ENCODE peak calls at places on chromosomes 1 and 21, in nine cellular contexts. E is stomach, C is HepG2, V is transverse colon, Q is K562, J is sigmoid colon, H is suprapubic skin, G is H1, Y is upper lobe of left lung. R is an unnamed sample.

GRCh38 chr1:22041505-22041904 is 11.0 kb upstream of the CDC42 start:
- DNase-seq in E (no peak), C (no peak), V (no peak), Q (no peak), J (no peak), H (no peak), G (no peak), Y (no peak), R (no peak)

GRCh38 chr21:15801352-15801863 is 71.6 kb downstream of the USP25 start:
- DNase-seq in E (no peak), C (no peak), V (no peak), Q (no peak), J (no peak), H (no peak), G (no peak), Y (no peak), R (no peak)

GRCh38 chr21:43585924-43586411 is 73.3 kb downstream of the HSF2BP start:
- DNase-seq in E (peak; percentile 79), C (peak; percentile 99), V (no peak), Q (no peak), J (peak; percentile 84), H (no peak), G (no peak), Y (peak; percentile 82), R (peak; percentile 94)

GRCh38 chr1:66693856-66694255 is 58.4 kb upstream of the DYNLT5 start:
- DNase-seq in E (no peak), C (no peak), V (no peak), Q (no peak), J (no peak), H (no peak), G (no peak), Y (no peak), R (no peak)

GRCh38 chr1:45299981-45300668 is 26.6 kb upstream of the HPDL start:
- DNase-seq in E (peak; percentile 43), C (peak; percentile 80), V (peak; percentile 31), Q (peak; percentile 85), J (peak; percentile 73), H (no peak), G (peak; percentile 46), Y (peak; percentile 43), R (no peak)

GRCh38 chr1:2273401-2274090 is 45.4 kb downstream of the SKI start:
- DNase-seq in E (no peak), C (no peak), V (no peak), Q (no peak), J (no peak), H (no peak), G (no peak), Y (no peak), R (no peak)

GRCh38 chr1:160416369-160416768 is 16.0 kb downstream of the VANGL2 start:
- DNase-seq in E (no peak), C (peak; percentile 22), V (no peak), Q (peak; percentile 40), J (no peak), H (no peak), G (no peak), Y (no peak), R (no peak)

GRCh38 chr1:77126309-77126708 is 92.9 kb downstream of the PIGK start:
- DNase-seq in E (no peak), C (peak; percentile 39), V (no peak), Q (peak; percentile 56), J (no peak), H (no peak), G (no peak), Y (peak; percentile 21), R (no peak)

GRCh38 chr1:156705321-156705917 is at the start of gene CRABP2:
- DNase-seq in E (no peak), C (no peak), V (peak; percentile 20), Q (peak; percentile 56), J (peak; percentile 80), H (peak; percentile 76), G (peak; percentile 64), Y (no peak), R (no peak)

GRCh38 chr1:202124107-202124506 is 1.4 kb downstream of the GPR37L1 start:
- DNase-seq in E (no peak), C (no peak), V (no peak), Q (no peak), J (no peak), H (no peak), G (no peak), Y (no peak), R (no peak)

GRCh38 chr1:166490437-166490784 is 323.6 kb upstream of the FAM78B start:
- DNase-seq in E (no peak), C (no peak), V (no peak), Q (no peak), J (no peak), H (no peak), G (no peak), Y (no peak), R (no peak)

GRCh38 chr1:101190441-101190840 is 46.4 kb upstream of the S1PR1 start:
- DNase-seq in E (no peak), C (no peak), V (no peak), Q (no peak), J (no peak), H (no peak), G (no peak), Y (no peak), R (no peak)

GRCh38 chr21:46061063-46061462 is 36.8 kb upstream of the COL6A2 start:
- DNase-seq in E (no peak), C (no peak), V (no peak), Q (no peak), J (peak; percentile 62), H (no peak), G (no peak), Y (no peak), R (no peak)

GRCh38 chr1:35282172-35282571 is 13.7 kb downstream of the ZMYM4 start:
- DNase-seq in E (no peak), C (no peak), V (no peak), Q (no peak), J (no peak), H (no peak), G (no peak), Y (no peak), R (no peak)

GRCh38 chr1:104945406-104945805 is 1195.7 kb downstream of the AMY1C start:
- DNase-seq in E (no peak), C (no peak), V (no peak), Q (no peak), J (no peak), H (no peak), G (no peak), Y (no peak), R (no peak)

DNA sequence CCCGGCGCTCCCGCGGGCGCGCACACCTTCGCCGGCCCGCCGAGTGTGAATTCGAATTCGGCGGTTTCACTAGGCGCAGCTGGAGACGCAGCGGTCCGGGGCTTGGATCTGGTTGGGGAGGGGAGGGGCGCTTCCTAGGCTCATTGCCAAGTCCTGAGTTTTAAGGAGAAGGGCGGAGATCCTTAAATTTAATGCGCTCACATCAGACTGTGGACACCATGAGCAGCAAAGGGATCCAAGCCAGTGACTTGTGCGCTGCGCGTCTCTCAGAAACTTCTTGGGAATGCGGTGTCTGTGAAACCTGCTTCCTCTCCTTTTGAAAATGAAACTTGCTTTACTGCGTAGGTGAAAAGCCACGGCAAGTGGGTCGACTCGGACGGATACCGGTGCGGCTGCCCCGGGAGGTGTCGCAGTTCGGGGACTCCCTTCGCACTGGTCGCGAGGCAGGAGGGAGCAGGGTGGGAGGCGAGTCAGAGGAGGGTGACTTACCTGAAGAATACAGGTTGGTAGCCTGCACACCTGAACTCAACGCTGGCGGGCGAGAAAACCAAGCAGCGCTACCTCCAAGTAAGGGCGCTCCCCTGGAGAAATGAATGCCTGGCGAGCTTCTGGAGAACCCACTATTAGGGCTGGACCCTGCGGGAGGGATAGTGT is 887 bp downstream of the TENT5C start:
- DNase-seq in E (peak; percentile 56), C (no peak), V (peak; percentile 66), Q (peak; percentile 83), J (peak; percentile 72), H (no peak), G (peak; percentile 54), Y (peak; percentile 55), R (no peak)
- TF ChIP-seq EP300 in E (no peak), C (no peak), V (no peak), Q (peak; percentile 3), J (no peak), H (no peak), G (no peak), Y (no peak), R (no peak)

DNA sequence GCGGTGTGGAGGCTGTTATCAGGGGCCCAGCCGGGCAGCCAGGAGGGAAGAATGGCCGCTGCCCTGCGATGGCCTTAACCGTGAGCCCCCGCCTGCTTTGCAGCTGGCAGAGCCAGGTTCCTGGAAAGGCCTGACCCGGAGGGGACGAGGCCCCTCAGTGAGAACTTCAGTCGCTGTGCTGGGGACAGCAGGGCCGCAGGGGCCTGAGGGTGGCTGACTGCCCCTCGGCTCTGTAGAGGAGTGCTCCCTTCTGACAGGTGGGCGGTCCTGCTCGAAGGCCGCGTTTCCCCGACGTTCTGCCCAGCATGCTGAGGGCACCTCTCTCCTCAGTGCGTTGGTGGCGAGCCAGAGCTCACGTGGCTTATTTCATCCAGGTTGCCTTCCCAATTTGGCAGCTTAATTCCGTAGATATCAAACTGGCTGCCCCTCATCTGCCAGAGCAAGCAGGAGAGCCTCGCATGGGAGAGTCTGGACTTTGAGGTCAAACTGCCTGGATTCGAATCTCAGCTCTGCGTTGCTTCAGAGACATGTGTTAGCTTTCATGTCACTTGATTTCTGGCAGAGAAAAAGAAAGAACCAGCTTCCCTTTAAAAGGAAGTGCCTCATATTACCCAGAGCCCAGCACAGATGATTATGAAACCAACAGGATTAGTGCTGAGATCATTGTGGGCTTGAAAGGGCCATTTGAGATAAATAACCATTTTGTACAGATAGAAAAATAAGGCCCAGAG is 239.8 kb downstream of the SDCCAG8 start:
- DNase-seq in E (no peak), C (no peak), V (no peak), Q (no peak), J (peak; percentile 76), H (no peak), G (no peak), Y (no peak), R (no peak)
- TF ChIP-seq POLR2AphosphoS5 in E (peak; percentile 38), C (no peak), V (no peak), Q (no peak), J (no peak), H (no peak), G (no peak), Y (no peak), R (no peak)

DNA sequence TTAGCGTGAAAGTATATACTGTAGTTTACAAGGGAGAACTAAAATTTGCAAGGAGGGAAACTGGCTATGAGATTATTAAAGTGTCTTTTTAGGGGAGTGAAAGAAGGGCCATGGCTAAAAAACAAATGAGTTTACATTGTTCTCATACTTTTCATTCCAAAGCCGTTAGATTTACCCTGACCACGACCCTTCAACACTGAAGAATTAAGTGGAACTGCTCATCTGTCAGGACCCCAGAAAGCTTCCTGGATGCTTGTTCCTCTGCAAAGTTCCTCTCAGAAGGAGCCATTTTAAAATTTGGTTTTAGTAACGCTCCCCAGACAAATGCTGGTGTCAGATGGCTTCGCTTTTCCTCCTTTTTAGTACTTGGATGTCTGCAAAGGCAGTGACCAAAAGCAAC is 82.7 kb upstream of the ZBTB18 start:
- DNase-seq in E (no peak), C (no peak), V (no peak), Q (no peak), J (no peak), H (no peak), G (peak; percentile 33), Y (no peak), R (no peak)
- TF ChIP-seq EP300 in E (no peak), C (no peak), V (no peak), Q (no peak), J (no peak), H (no peak), G (no peak), Y (no peak), R (no peak)

GRCh38 chr21:44989538-44989888 is 49.7 kb downstream of the SLX9 start:
- DNase-seq in E (no peak), C (peak; percentile 31), V (no peak), Q (no peak), J (peak; percentile 85), H (no peak), G (no peak), Y (no peak), R (no peak)
- TF ChIP-seq POLR2AphosphoS5 in E (peak; percentile 42), C (no peak), V (peak; percentile 26), Q (no peak), J (peak; percentile 1), H (no peak), G (no peak), Y (no peak), R (peak; percentile 82)

R was measured in esophagus muscularis mucosa.